ENCODE peak calls at places on chromosomes 6 and 20, in four cellular contexts. O is cardiac muscle cell, H is left ventricle myocardium inferior, T is kidney. Y is an unnamed sample.

GRCh38 chr6:98041921-98042320 is 758.9 kb upstream of the MMS22L start:
- DNase-seq in O (no peak), H (no peak), T (no peak), Y (no peak)

GRCh38 chr6:133693565-133693964 is 195.3 kb upstream of the TCF21 start:
- DNase-seq in O (no peak), H (no peak), T (no peak), Y (no peak)

GRCh38 chr6:140382351-140382750 is 1007.9 kb upstream of the CITED2 start:
- DNase-seq in O (no peak), H (no peak), T (no peak), Y (no peak)

GRCh38 chr6:80214436-80215022 is 108.1 kb downstream of the BCKDHB start:
- DNase-seq in O (peak), H (peak), T (no peak), Y (no peak)

GRCh38 chr6:63644668-63645326 is 9.2 kb downstream of the PHF3 start:
- DNase-seq in O (no peak), H (no peak), T (peak), Y (no peak)

GRCh38 chr6:23445157-23445710 is 680.8 kb upstream of the NRSN1 start:
- DNase-seq in O (peak), H (peak), T (no peak), Y (no peak)

GRCh38 chr6:84762220-84762940 is 2.0 kb downstream of the TBX18 start:
- DNase-seq in O (peak), H (no peak), T (peak), Y (no peak)

GRCh38 chr20:37615507-37616425 is 78.1 kb upstream of the CTNNBL1 start:
- DNase-seq in O (peak), H (no peak), T (no peak), Y (no peak)

GRCh38 chr6:96926425-96926824 is 1.9 kb downstream of the KLHL32 start:
- DNase-seq in O (no peak), H (no peak), T (no peak), Y (no peak)

GRCh38 chr6:56951049-56951816 is 3.7 kb upstream of the BEND6 start:
- DNase-seq in O (no peak), H (no peak), T (no peak), Y (no peak)

GRCh38 chr6:35500782-35501181 is 3.9 kb upstream of the TEAD3 start:
- DNase-seq in O (no peak), H (no peak), T (no peak), Y (no peak)

GRCh38 chr6:169169375-169169774 is 84.3 kb downstream of the THBS2 start:
- DNase-seq in O (no peak), H (no peak), T (peak), Y (no peak)

GRCh38 chr20:36579996-36580545 is 6.7 kb downstream of the TGIF2 start:
- DNase-seq in O (no peak), H (no peak), T (no peak), Y (no peak)

GRCh38 chr20:21529863-21530262 is 16.0 kb upstream of the NKX2-2 start:
- DNase-seq in O (no peak), H (no peak), T (no peak), Y (no peak)

GRCh38 chr6:26221186-26221585 is 134.0 kb downstream of the HFE start:
- DNase-seq in O (no peak), H (no peak), T (no peak), Y (no peak)

GRCh38 chr6:91098006-91098405 is 511.1 kb upstream of the MAP3K7 start:
- DNase-seq in O (no peak), H (no peak), T (no peak), Y (no peak)

GRCh38 chr20:33679758-33680485 is 5.7 kb upstream of the NECAB3 start:
- DNase-seq in O (no peak), H (no peak), T (peak), Y (no peak)

GRCh38 chr6:92052513-92052912 is 1366.8 kb downstream of the EPHA7 start:
- DNase-seq in O (no peak), H (no peak), T (no peak), Y (no peak)

GRCh38 chr6:152461556-152461955 is 175.6 kb downstream of the SYNE1 start:
- DNase-seq in O (no peak), H (no peak), T (no peak), Y (no peak)

GRCh38 chr20:17525650-17526049 is 5.5 kb downstream of the BFSP1 start:
- DNase-seq in O (peak), H (no peak), T (no peak), Y (no peak)

GRCh38 chr6:142174681-142175080 is 27.6 kb downstream of the VTA1 start:
- DNase-seq in O (no peak), H (no peak), T (no peak), Y (no peak)

GRCh38 chr6:36857325-36857724 is 17.3 kb downstream of the PPIL1 start:
- DNase-seq in O (no peak), H (no peak), T (no peak), Y (no peak)

GRCh38 chr20:4150095-4150492 is 134.7 kb upstream of the RNF24 start:
- DNase-seq in O (no peak), H (no peak), T (peak), Y (no peak)
- H3K4me3 ChIP-seq in O (peak), H (peak), T (peak), Y (peak)

GRCh38 chr6:112117554-112117953 is 30.2 kb downstream of the FAM229B start:
- DNase-seq in O (no peak), H (no peak), T (no peak), Y (no peak)

GRCh38 chr6:112113918-112114317 is 26.5 kb downstream of the FAM229B start:
- DNase-seq in O (no peak), H (no peak), T (no peak), Y (no peak)

GRCh38 chr6:112116215-112116614 is 28.8 kb downstream of the FAM229B start:
- DNase-seq in O (no peak), H (no peak), T (no peak), Y (no peak)

GRCh38 chr6:112114577-112115223 is 27.3 kb downstream of the FAM229B start:
- DNase-seq in O (no peak), H (no peak), T (no peak), Y (no peak)

DNA sequence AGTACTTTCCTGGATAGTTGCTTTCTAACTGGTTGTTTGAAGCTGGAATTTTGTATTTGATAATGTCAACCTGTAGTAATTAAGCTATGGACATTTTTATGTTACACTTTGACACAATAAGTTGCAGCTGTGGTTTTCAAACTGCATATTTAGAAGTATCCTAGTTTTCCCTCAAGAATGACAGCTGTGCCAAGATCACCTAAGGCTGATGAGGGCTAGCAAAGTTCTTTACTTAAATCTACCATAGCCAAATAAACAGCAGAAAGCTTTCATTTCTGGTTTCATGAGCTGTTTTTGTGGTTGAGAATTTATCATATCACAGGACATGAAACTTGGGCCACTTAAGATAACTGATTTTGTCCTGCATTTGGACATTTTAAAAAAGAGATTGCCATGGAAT is 30.6 kb downstream of the FAM229B start:
- DNase-seq in O (no peak), H (no peak), T (no peak), Y (no peak)
- H3K27ac ChIP-seq in O (no peak), H (no peak), T (no peak), Y (no peak)

DNA sequence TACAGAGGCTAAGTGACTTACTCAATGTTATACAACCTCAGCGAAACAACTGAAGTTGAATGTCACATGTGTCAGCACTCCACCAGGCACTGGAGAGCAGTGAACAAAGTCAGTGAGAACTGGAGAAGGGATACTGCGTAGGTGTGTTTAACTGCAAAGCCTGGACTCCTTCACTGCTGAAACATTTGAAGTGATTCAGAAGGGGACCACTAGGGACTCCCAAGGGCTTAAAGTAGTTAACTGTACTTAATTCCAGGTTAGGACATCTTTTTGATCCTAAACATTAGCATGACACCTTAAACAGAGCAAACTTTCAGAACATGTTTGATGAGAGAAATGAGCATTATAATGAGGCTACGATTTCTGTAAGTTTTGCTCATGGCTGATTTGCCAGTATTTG is 45.0 kb upstream of the ZBTB24 start:
- DNase-seq in O (peak), H (no peak), T (no peak), Y (no peak)
- TF ChIP-seq CTCF in O (peak), H (no peak), T (no peak), Y (no peak)

DNA sequence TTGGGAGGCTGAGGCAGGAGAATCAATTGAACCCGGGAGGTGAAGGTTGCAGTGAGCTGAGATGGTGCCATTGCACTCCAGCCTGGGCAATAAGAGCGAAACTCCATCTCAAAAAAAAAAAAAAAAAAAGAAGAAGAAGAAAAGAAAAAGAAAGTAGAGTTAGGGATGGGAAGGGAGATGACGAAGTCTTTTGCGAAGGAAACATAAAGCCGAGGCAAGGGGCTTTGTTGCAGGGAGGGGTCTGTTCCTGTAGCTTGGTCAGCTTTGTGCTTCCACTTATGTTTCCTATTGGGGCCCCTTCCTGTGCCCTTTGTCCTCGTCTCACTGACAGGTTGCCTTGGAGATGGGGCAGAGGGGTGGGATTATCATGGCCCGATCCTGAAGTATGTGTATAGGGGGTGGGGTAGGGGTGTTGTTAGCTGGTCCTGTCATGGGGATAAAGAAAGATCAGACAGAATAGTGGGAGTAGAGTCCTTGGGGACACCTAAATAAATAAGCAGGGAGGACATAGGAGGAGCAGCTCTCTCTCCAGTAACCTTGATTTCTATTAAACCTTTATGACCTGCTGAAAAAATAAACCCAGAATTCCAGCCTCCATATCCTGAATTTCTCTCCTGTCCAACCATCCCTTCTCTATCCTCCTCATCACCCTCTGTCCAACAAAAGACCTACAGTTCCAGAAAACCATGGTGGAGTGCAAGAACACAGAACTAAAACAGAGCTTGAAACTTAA is 1.2 kb upstream of the CLIC1 start:
- DNase-seq in O (peak), H (no peak), T (peak), Y (no peak)
- H3K4me3 ChIP-seq in O (peak), H (peak), T (peak), Y (peak)

GRCh38 chr6:87518453-87518852 is 45.7 kb downstream of the SLC35A1 start:
- DNase-seq in O (no peak), H (no peak), T (peak), Y (no peak)

GRCh38 chr6:87514831-87515230 is 42.1 kb downstream of the SLC35A1 start:
- DNase-seq in O (no peak), H (no peak), T (no peak), Y (no peak)
- H3K27ac ChIP-seq in O (peak), H (no peak), T (no peak), Y (no peak)

GRCh38 chr6:78308025-78308424 is 559.3 kb upstream of the IRAK1BP1 start:
- DNase-seq in O (peak), H (no peak), T (no peak), Y (no peak)
- TF ChIP-seq CTCF in O (no peak), H (no peak), T (no peak), Y (no peak)

Y was measured in psoas muscle.